ENCODE peak calls at places on chromosomes 11 and 22, in eight cellular contexts. F is NT2/D1, D is IMR-90, H is cardiac muscle cell, X is HL-60, V is lung, S is SJSA1, I is prostate gland. J is an unnamed sample.
A peak's percentile ranks its signal among the peaks of the same experiment; 100 is the strongest.

GRCh38 chr22:49201046-49201970 is 626.4 kb downstream of the BRD1 start:
- DNase-seq in S (peak; percentile 29), F (no peak), D (no peak), X (no peak), H (no peak), V (no peak), I (no peak), J (no peak)

GRCh38 chr11:128877726-128878125 is 10.6 kb upstream of the KCNJ1 start:
- DNase-seq in I (no peak), S (no peak), V (no peak), X (no peak), D (no peak), H (no peak), F (no peak), J (no peak)

GRCh38 chr22:37326726-37327125 is 44.4 kb downstream of the CYTH4 start:
- DNase-seq in S (no peak), F (no peak), X (no peak), V (peak; percentile 59), I (peak; percentile 64), D (no peak), H (no peak), J (no peak)

GRCh38 chr11:68446046-68446725 is 14.4 kb upstream of the PPP6R3 start:
- DNase-seq in H (no peak), I (no peak), V (no peak), D (no peak), S (peak; percentile 56), F (no peak), X (no peak), J (no peak)

GRCh38 chr22:46140989-46141928 is 9.1 kb upstream of the PPARA start:
- DNase-seq in F (no peak), I (no peak), H (no peak), S (no peak), V (no peak), X (no peak), D (no peak), J (no peak)

GRCh38 chr11:50078001-50078400 is 45.3 kb downstream of the OR4C45 start:
- DNase-seq in X (no peak), F (no peak), V (no peak), D (no peak), H (no peak), I (no peak), S (no peak), J (no peak)

GRCh38 chr22:27466229-27466628 is 335.3 kb downstream of the MN1 start:
- DNase-seq in D (no peak), V (no peak), F (no peak), I (no peak), S (no peak), H (no peak), X (no peak), J (no peak)

GRCh38 chr22:24133187-24133965 is 47.9 kb upstream of the SUSD2 start:
- DNase-seq in S (no peak), I (no peak), X (no peak), V (no peak), F (no peak), D (peak; percentile 41), H (peak; percentile 50), J (no peak)

GRCh38 chr22:35540600-35541253 is at the start of gene RASD2:
- DNase-seq in F (no peak), D (peak; percentile 19), V (no peak), X (peak; percentile 38), S (no peak), H (peak; percentile 51), I (peak; percentile 24), J (peak; percentile 57)

GRCh38 chr11:5092821-5093585 is 23.6 kb downstream of the OR52E1 start:
- DNase-seq in H (no peak), D (no peak), S (no peak), F (no peak), I (no peak), X (no peak), V (no peak), J (no peak)

GRCh38 chr11:5096011-5096410 is 26.6 kb downstream of the OR52E1 start:
- DNase-seq in S (no peak), F (no peak), X (no peak), H (no peak), I (no peak), D (no peak), V (no peak), J (no peak)

DNA sequence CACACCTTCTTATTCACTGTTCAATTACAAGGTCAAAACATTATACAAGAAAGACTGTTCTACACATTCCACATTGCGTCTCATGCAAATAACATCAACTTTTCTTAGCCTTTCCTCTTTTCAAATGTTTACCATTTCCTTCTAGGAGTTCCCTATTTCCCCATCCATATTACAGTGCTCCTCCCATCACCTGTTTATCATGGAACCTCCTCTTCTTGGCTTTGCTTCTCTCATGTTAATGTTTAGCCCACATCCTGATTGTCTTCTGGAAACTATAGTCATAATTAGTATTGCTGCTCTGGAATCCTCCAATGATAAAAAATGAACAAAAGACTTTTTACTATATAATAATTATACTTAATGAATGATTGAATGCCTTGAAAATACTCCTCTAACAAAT is 21.3 kb downstream of the OR52E1 start:
- DNase-seq in V (no peak), D (no peak), H (no peak), S (no peak), F (no peak), I (no peak), X (no peak), J (no peak)
- H3K27me3 ChIP-seq in V (no peaks in the 10 kb centered on the region), D (no peaks in the 10 kb centered on the region), H (no peaks in the 10 kb centered on the region), S (no peaks in the 10 kb centered on the region), F (no peaks in the 10 kb centered on the region), I (no peaks in the 10 kb centered on the region), X (no peaks in the 10 kb centered on the region), J (no peaks in the 10 kb centered on the region)

DNA sequence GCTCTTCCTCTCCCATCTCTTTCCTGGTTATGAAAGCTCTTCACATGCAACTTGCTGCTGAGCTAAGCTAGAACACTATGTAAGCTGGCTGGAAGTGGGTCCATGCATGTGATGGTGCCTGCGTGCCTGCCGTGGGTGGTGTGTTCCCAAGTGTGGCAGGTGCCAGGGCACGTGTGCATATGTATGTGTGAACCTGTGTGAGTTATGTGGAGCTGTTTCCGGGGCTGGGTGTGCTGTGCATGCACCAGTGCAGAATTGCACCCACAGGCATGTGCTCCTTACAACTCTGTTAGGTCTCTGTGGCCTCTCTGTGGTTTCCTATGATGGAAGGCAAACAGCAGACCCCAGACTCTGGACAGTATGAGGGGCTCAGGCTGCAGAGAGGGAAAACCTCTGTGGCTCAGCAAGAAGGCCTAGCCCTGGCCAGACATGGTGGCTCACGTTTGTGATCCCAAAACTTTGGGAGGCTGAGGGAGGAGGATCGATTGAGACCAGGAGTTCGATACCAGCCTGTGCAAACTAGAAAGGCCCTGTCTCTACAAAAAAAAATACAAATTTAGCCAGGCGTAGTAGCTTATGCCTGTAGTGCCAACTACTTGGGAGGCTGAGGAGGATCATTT is 4.1 kb upstream of the P2RY6 start:
- DNase-seq in F (no peak), D (no peak), I (no peak), X (no peak), S (no peak), H (no peak), V (peak; percentile 24), J (no peak)
- H3K27me3 ChIP-seq in F (no peaks in the 10 kb centered on the region), D (peaks cover 54% of the 10 kb centered on the region), I (no peaks in the 10 kb centered on the region), X (no peaks in the 10 kb centered on the region), S (peaks cover 2% of the 10 kb centered on the region), H (peaks cover 25% of the 10 kb centered on the region), V (no peaks in the 10 kb centered on the region), J (no peaks in the 10 kb centered on the region)

GRCh38 chr11:71251761-71252433 is 480 bp downstream of the SHANK2 start:
- DNase-seq in F (no peak), I (peak; percentile 43), S (no peak), D (no peak), V (no peak), H (peak; percentile 73), X (no peak), J (peak; percentile 73)
- H3K27me3 ChIP-seq in F (peaks cover 31% of the 10 kb centered on the region), I (no peaks in the 10 kb centered on the region), S (no peaks in the 10 kb centered on the region), D (peaks cover 4% of the 10 kb centered on the region), V (no peaks in the 10 kb centered on the region), H (peaks cover 92% of the 10 kb centered on the region), X (peaks cover 29% of the 10 kb centered on the region), J (peaks cover 89% of the 10 kb centered on the region)

DNA sequence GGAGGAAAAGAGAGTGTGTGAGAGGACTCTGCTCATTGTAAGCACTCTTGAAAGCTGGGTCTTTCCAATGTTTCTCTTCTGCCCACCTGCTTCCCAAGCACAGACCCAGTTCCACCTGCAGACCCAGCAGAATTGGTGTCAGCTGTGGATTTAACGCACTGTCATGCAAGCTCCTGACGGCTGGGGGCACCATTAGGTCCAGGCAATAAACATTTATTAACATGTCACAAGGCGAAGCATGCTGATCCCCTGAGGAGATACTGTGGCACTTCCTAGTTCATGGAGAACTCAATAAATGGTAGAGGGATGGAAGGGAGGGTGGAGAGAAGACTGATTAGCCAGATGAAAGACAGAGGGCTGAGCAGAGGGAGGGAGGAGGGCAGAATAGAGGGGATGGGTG is 68.3 kb upstream of the TSPAN18 start:
- DNase-seq in I (no peak), D (peak; percentile 13), X (no peak), V (no peak), S (no peak), H (peak; percentile 53), F (no peak), J (peak; percentile 54)
- H3K27me3 ChIP-seq in I (no peaks in the 10 kb centered on the region), D (peaks cover 27% of the 10 kb centered on the region), X (no peaks in the 10 kb centered on the region), V (no peaks in the 10 kb centered on the region), S (no peaks in the 10 kb centered on the region), H (no peaks in the 10 kb centered on the region), F (no peaks in the 10 kb centered on the region), J (no peaks in the 10 kb centered on the region)

DNA sequence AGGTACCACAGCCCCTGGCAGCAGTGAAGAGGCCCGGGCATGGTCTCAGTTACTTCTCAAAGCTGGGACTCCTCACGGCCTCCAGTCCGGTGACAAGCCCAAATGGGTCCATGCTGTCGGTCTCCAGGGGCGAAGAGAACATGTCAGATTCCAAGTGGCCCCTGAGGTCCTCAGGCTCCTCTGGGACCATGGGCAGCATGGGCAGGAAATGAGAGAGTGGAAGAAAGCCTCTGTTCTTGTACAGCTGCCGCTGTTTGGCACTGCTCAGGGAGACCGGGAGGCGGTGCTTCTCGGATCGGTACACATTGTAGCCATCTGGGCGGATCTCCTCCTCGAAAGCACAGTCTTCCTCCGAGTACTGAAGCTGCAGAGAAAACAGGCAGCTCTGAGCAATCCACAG is 4.6 kb downstream of the FGF19 start:
- DNase-seq in F (no peak), V (no peak), I (no peak), H (no peak), D (no peak), S (peak; percentile 59), X (no peak), J (peak; percentile 64)
- H3K27me3 ChIP-seq in F (peaks cover 4% of the 10 kb centered on the region), V (peaks cover 9% of the 10 kb centered on the region), I (peaks cover 23% of the 10 kb centered on the region), H (peaks cover 32% of the 10 kb centered on the region), D (peaks cover 56% of the 10 kb centered on the region), S (no peaks in the 10 kb centered on the region), X (peaks cover 46% of the 10 kb centered on the region), J (peaks cover 1% of the 10 kb centered on the region)